ENCODE peak calls at places on chromosome 16, in five cellular contexts. C is fibroblast of mammary gland; Q is choroid plexus epithelial cell; D is CD4-positive, alpha-beta T cell; J is heart left ventricle. X is an unnamed sample.

GRCh38 chr16:81717662-81718189 is 61.4 kb upstream of the PLCG2 start:
- DNase-seq in C (no peak), Q (no peak), D (no peak), J (no peak), X (no peak)

GRCh38 chr16:84700518-84701277 is 898 bp downstream of the USP10 start:
- DNase-seq in C (peak; percentile 29), Q (peak; percentile 53), D (peak; percentile 9), J (no peak), X (no peak)

GRCh38 chr16:78249056-78249455 is 149.6 kb downstream of the WWOX start:
- DNase-seq in C (no peak), Q (no peak), D (no peak), J (no peak), X (no peak)

GRCh38 chr16:87702325-87702811 is 63.4 kb downstream of the KLHDC4 start:
- DNase-seq in C (peak; percentile 23), Q (peak; percentile 63), D (no peak), J (no peak), X (no peak)

GRCh38 chr16:82603784-82604411 is 22.9 kb upstream of the CDH13 start:
- DNase-seq in C (peak; percentile 50), Q (peak; percentile 87), D (no peak), J (peak; percentile 45), X (no peak)

GRCh38 chr16:17380613-17381012 is 90.1 kb downstream of the XYLT1 start:
- DNase-seq in C (no peak), Q (no peak), D (no peak), J (no peak), X (peak; percentile 66)

GRCh38 chr16:65414284-65414984 is 292.6 kb upstream of the CDH11 start:
- DNase-seq in C (peak; percentile 93), Q (peak; percentile 86), D (no peak), J (no peak), X (no peak)

GRCh38 chr16:30444231-30445148 is 1.2 kb downstream of the SEPHS2 start:
- DNase-seq in C (no peak), Q (no peak), D (no peak), J (no peak), X (no peak)

GRCh38 chr16:47461598-47462266 is 601 bp downstream of the PHKB start:
- DNase-seq in C (peak; percentile 72), Q (peak; percentile 48), D (no peak), J (no peak), X (no peak)

GRCh38 chr16:78566397-78567073 is 467.1 kb downstream of the WWOX start:
- DNase-seq in C (no peak), Q (no peak), D (no peak), J (no peak), X (no peak)

GRCh38 chr16:30875881-30876791 is 17.7 kb downstream of the BCL7C start:
- DNase-seq in C (peak; percentile 9), Q (peak; percentile 25), D (no peak), J (peak; percentile 22), X (no peak)

GRCh38 chr16:78925071-78925714 is 675.3 kb downstream of the MAF start:
- DNase-seq in C (peak; percentile 6), Q (peak; percentile 1), D (peak; percentile 6), J (no peak), X (no peak)

GRCh38 chr16:11423315-11424117 is 78.3 kb downstream of the RMI2 start:
- DNase-seq in C (no peak), Q (no peak), D (no peak), J (no peak), X (no peak)

GRCh38 chr16:87333581-87334331 is 16.6 kb upstream of the C16orf95 start:
- DNase-seq in C (no peak), Q (no peak), D (no peak), J (no peak), X (no peak)

GRCh38 chr16:19375561-19376158 is 42.0 kb upstream of the TMC5 start:
- DNase-seq in C (peak; percentile 67), Q (peak; percentile 82), D (no peak), J (peak; percentile 28), X (no peak)

GRCh38 chr16:76748698-76749097 is 442.3 kb upstream of the MON1B start:
- DNase-seq in C (no peak), Q (no peak), D (no peak), J (no peak), X (no peak)

GRCh38 chr16:15403392-15403995 is 7.9 kb downstream of the MPV17L start:
- DNase-seq in C (peak; percentile 5), Q (peak; percentile 27), D (no peak), J (no peak), X (no peak)

GRCh38 chr16:15399317-15399716 is 3.8 kb downstream of the MPV17L start:
- DNase-seq in C (no peak), Q (no peak), D (no peak), J (no peak), X (no peak)

GRCh38 chr16:15401972-15402371 is 6.4 kb downstream of the MPV17L start:
- DNase-seq in C (no peak), Q (no peak), D (no peak), J (no peak), X (no peak)

DNA sequence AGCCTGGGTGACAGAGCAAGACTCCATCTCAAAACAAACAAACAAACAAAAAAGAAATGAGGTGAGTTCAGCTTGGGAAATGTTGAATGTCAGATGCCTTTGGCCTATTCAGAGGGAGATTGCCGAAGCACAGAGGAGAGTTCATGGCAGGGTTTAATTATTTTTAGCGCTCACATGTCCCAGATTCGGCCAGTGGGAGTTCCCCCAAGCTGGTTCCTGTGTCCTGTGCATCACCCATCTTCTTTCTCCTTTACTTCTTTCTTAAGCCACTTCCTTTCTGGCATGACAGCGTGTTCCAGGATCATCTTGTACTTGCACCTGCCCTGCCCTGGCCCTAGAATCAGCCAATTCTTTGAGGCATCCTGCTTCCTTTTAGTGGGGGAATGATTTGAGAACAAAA is 9.2 kb downstream of the MPV17L start:
- DNase-seq in C (peak; percentile 3), Q (peak; percentile 36), D (no peak), J (no peak), X (peak; percentile 71)
- TF ChIP-seq CTCF in C (no peak), Q (no peak), D (no peak), J (no peak), X (no peak)

GRCh38 chr16:89334988-89335802 is 117.7 kb downstream of the ZNF778 start:
- DNase-seq in C (no peak), Q (no peak), D (no peak), J (no peak), X (no peak)
- TF ChIP-seq CTCF in C (peak; percentile 8), Q (peak; percentile 33), D (no peak), J (no peak), X (no peak)

DNA sequence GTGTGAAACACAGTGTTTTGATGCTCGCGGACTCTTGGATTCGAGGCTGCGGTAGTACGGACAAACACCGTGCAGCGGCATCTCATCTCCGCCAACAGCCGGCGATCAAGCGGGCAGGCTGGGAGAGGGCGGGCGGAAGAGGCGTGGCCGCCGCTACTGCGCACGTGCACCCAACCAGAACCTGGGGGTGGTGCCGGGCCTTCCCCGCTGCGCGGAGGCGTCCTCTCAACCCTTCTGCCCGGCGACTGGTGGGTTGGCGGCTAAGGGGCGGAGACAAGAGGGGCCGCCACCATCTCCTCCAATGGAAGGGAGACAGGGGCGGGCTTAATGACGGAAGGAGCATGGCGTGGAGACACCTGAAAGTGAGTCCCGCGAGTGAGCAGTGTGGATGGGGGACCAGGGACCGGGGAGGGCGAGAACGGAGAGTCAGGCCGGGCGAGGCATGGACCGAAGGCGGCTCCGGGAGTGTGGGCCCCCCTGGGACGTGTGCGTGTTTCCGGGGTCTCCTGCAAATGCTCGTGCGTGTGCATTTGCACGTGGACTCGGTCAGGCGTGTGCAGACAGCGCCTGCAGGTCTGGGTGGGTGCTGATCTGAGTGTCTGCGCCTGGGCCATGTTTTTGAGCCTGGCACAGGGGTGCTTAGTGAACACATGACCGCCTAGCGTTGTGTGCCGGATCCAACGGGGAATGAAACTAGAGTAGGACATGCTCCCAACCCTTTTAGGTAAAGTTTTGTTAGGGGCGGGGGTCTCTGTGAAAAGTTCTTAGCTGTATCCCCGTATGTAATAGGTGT is at the start of gene DHODH:
- DNase-seq in C (peak; percentile 95), Q (peak; percentile 99), D (peak; percentile 95), J (peak; percentile 98), X (peak; percentile 98)
- TF ChIP-seq CTCF in C (no peak), Q (no peak), D (no peak), J (no peak), X (no peak)

GRCh38 chr16:49382916-49383315 is 9.3 kb downstream of the C16orf78 start:
- DNase-seq in C (no peak), Q (no peak), D (no peak), J (no peak), X (no peak)
- TF ChIP-seq CTCF in C (no peak), Q (peak; percentile 9), D (no peak), J (no peak), X (no peak)

DNA sequence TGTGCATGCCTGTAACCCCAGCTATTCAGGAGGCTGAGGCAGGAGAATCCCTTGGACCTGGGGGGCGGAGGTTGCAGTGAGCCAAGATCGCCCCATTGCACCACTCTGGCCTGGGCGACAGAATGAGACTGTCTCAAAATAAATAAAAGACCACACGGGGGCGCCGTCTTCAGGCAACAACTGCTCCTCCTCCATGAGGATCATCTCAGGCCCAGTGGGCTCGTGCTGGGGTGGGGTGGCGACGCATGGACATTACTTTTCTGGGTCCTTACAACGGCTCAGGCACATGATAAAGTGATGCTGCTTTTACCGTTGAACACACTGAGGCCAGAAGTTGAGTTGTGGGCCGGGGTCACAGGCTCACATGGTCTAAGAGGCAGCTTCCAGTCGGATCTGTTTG is 56.2 kb downstream of the PRMT7 start:
- DNase-seq in C (peak; percentile 38), Q (peak; percentile 64), D (no peak), J (no peak), X (no peak)
- TF ChIP-seq CTCF in C (peak; percentile 41), Q (peak; percentile 69), D (peak; percentile 50), J (peak; percentile 38), X (peak; percentile 61)

DNA sequence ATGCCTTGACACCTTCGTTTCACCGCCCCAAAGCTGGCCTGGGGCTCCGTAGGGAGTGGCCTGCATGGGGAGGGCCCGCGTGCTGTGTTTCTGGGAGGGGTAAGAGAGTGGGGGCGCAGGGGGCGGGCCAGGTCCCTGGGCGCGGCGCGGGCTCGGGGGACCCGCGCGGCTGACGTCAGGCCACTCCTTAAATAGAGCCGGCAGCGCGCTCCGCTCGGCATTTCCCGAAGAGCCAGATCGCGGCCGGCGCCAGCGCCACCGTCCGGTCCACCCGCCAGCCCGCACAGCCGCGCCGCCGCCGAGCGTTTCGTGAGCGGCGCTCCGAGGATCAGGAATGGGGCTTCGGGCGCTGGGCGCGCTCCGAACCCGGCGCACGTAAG is at the start of gene HS3ST2:
- DNase-seq in C (peak; percentile 26), Q (no peak), D (no peak), J (peak; percentile 46), X (no peak)
- TF ChIP-seq CTCF in C (no peak), Q (no peak), D (no peak), J (no peak), X (no peak)

GRCh38 chr16:4683255-4684029 is 9.9 kb upstream of the NUDT16L1 start:
- DNase-seq in C (no peak), Q (no peak), D (no peak), J (no peak), X (no peak)
- TF ChIP-seq CTCF in C (no peak), Q (no peak), D (peak; percentile 4), J (no peak), X (peak; percentile 19)

DNA sequence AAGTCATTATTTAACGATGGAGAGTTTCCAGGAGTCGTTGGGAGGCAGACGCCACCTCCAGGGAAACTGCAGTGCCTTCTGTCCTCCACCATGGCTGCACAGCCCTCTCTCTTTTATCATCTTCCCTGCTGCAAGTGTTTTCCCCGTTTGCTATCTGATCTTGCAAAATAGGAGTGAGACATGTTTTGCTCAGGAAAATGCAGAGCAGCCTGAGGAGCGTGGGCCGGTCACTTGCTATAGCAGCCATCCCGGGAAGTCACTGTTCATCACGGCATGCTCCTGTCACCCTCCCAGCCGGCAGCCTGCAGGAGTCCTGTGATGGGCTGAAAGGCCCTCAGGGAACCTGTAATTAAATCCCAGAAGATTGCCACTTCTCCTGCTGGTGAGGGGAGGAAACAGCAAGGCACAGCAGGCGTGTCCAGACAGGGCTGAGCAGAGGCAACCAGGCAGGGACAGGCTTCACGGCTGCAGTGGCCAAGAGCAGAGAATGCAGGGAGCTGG is 143.1 kb downstream of the GSG1L start:
- DNase-seq in C (no peak), Q (peak; percentile 17), D (no peak), J (no peak), X (no peak)
- TF ChIP-seq CTCF in C (peak; percentile 3), Q (peak; percentile 52), D (no peak), J (no peak), X (no peak)

X was measured in CD14-positive monocyte.